ENCODE peak calls at places on chromosomes 1 and 21, in eight cellular contexts. One of them, this sample, is unnamed.

GRCh38 chr1:218666263-218666662 is 321.1 kb downstream of the TGFB2 start:
- DNase-seq in colonic mucosa: no peak
- DNase-seq in body of pancreas: no peak
- DNase-seq in fibroblast of lung: no peak
- DNase-seq in GM12878: no peak
- DNase-seq in psoas muscle: no peak
- DNase-seq in lower lobe of right lung: no peak
- DNase-seq in OCI-LY7: no peak
- DNase-seq in this sample: no peak

GRCh38 chr1:44714944-44715571 is 15.9 kb downstream of the RNU5D-1 start:
- DNase-seq in colonic mucosa: peak; percentile 73
- DNase-seq in body of pancreas: peak; percentile 77
- DNase-seq in fibroblast of lung: peak; percentile 80
- DNase-seq in GM12878: peak; percentile 71
- DNase-seq in psoas muscle: peak; percentile 43
- DNase-seq in lower lobe of right lung: peak; percentile 57
- DNase-seq in OCI-LY7: peak; percentile 92
- DNase-seq in this sample: peak; percentile 74

GRCh38 chr1:67347688-67348472 is 40.2 kb downstream of the IL12RB2 start:
- DNase-seq in colonic mucosa: peak; percentile 38
- DNase-seq in body of pancreas: peak; percentile 39
- DNase-seq in fibroblast of lung: peak; percentile 67
- DNase-seq in GM12878: no peak
- DNase-seq in psoas muscle: peak; percentile 27
- DNase-seq in lower lobe of right lung: no peak
- DNase-seq in OCI-LY7: peak; percentile 55
- DNase-seq in this sample: peak; percentile 64

GRCh38 chr1:1144122-1144842 is 28.4 kb upstream of the C1orf159 start:
- DNase-seq in colonic mucosa: peak; percentile 87
- DNase-seq in body of pancreas: no peak
- DNase-seq in fibroblast of lung: no peak
- DNase-seq in GM12878: no peak
- DNase-seq in psoas muscle: no peak
- DNase-seq in lower lobe of right lung: peak; percentile 72
- DNase-seq in OCI-LY7: peak; percentile 85
- DNase-seq in this sample: no peak

GRCh38 chr1:220271706-220272046 is 577 bp downstream of the RAB3GAP2 start:
- DNase-seq in colonic mucosa: peak; percentile 23
- DNase-seq in body of pancreas: peak; percentile 15
- DNase-seq in fibroblast of lung: no peak
- DNase-seq in GM12878: no peak
- DNase-seq in psoas muscle: no peak
- DNase-seq in lower lobe of right lung: no peak
- DNase-seq in OCI-LY7: no peak
- DNase-seq in this sample: peak; percentile 25

GRCh38 chr1:241411776-241412338 is 54.9 kb upstream of the RGS7 start:
- DNase-seq in colonic mucosa: no peak
- DNase-seq in body of pancreas: no peak
- DNase-seq in fibroblast of lung: no peak
- DNase-seq in GM12878: no peak
- DNase-seq in psoas muscle: no peak
- DNase-seq in lower lobe of right lung: no peak
- DNase-seq in OCI-LY7: no peak
- DNase-seq in this sample: no peak

GRCh38 chr1:247390996-247391395 is 25.0 kb upstream of the NLRP3 start:
- DNase-seq in colonic mucosa: no peak
- DNase-seq in body of pancreas: no peak
- DNase-seq in fibroblast of lung: no peak
- DNase-seq in GM12878: no peak
- DNase-seq in psoas muscle: no peak
- DNase-seq in lower lobe of right lung: no peak
- DNase-seq in OCI-LY7: no peak
- DNase-seq in this sample: no peak

GRCh38 chr21:36615274-36615964 is 83.5 kb upstream of the SIM2 start:
- DNase-seq in colonic mucosa: no peak
- DNase-seq in body of pancreas: no peak
- DNase-seq in fibroblast of lung: no peak
- DNase-seq in GM12878: no peak
- DNase-seq in psoas muscle: no peak
- DNase-seq in lower lobe of right lung: no peak
- DNase-seq in OCI-LY7: peak; percentile 13
- DNase-seq in this sample: no peak

GRCh38 chr1:10267319-10267718 is 56.9 kb downstream of the KIF1B start:
- DNase-seq in colonic mucosa: no peak
- DNase-seq in body of pancreas: no peak
- DNase-seq in fibroblast of lung: peak; percentile 23
- DNase-seq in GM12878: no peak
- DNase-seq in psoas muscle: no peak
- DNase-seq in lower lobe of right lung: no peak
- DNase-seq in OCI-LY7: no peak
- DNase-seq in this sample: peak; percentile 27

GRCh38 chr1:43137445-43138052 is 34.5 kb downstream of the EBNA1BP2 start:
- DNase-seq in colonic mucosa: no peak
- DNase-seq in body of pancreas: no peak
- DNase-seq in fibroblast of lung: no peak
- DNase-seq in GM12878: no peak
- DNase-seq in psoas muscle: no peak
- DNase-seq in lower lobe of right lung: no peak
- DNase-seq in OCI-LY7: no peak
- DNase-seq in this sample: peak; percentile 39

GRCh38 chr21:40605094-40605493 is 241.9 kb downstream of the DSCAM start:
- DNase-seq in colonic mucosa: no peak
- DNase-seq in body of pancreas: no peak
- DNase-seq in fibroblast of lung: no peak
- DNase-seq in GM12878: no peak
- DNase-seq in psoas muscle: no peak
- DNase-seq in lower lobe of right lung: no peak
- DNase-seq in OCI-LY7: no peak
- DNase-seq in this sample: no peak

GRCh38 chr1:163875214-163875926 is 553.6 kb downstream of the NUF2 start:
- DNase-seq in colonic mucosa: peak; percentile 35
- DNase-seq in body of pancreas: peak; percentile 19
- DNase-seq in fibroblast of lung: peak; percentile 69
- DNase-seq in GM12878: no peak
- DNase-seq in psoas muscle: peak; percentile 32
- DNase-seq in lower lobe of right lung: no peak
- DNase-seq in OCI-LY7: no peak
- DNase-seq in this sample: no peak

GRCh38 chr1:27940870-27941269 is 6.1 kb downstream of the SMPDL3B start:
- DNase-seq in colonic mucosa: no peak
- DNase-seq in body of pancreas: no peak
- DNase-seq in fibroblast of lung: no peak
- DNase-seq in GM12878: no peak
- DNase-seq in psoas muscle: no peak
- DNase-seq in lower lobe of right lung: no peak
- DNase-seq in OCI-LY7: no peak
- DNase-seq in this sample: no peak

GRCh38 chr1:6869002-6869380 is 83.7 kb downstream of the CAMTA1 start:
- DNase-seq in colonic mucosa: no peak
- DNase-seq in body of pancreas: no peak
- DNase-seq in fibroblast of lung: no peak
- DNase-seq in GM12878: no peak
- DNase-seq in psoas muscle: no peak
- DNase-seq in lower lobe of right lung: no peak
- DNase-seq in OCI-LY7: no peak
- DNase-seq in this sample: no peak

GRCh38 chr1:6868371-6869001 is 83.2 kb downstream of the CAMTA1 start:
- DNase-seq in colonic mucosa: no peak
- DNase-seq in body of pancreas: no peak
- DNase-seq in fibroblast of lung: peak; percentile 23
- DNase-seq in GM12878: no peak
- DNase-seq in psoas muscle: no peak
- DNase-seq in lower lobe of right lung: no peak
- DNase-seq in OCI-LY7: no peak
- DNase-seq in this sample: no peak

GRCh38 chr1:6871300-6871972 is 86.2 kb downstream of the CAMTA1 start:
- DNase-seq in colonic mucosa: no peak
- DNase-seq in body of pancreas: no peak
- DNase-seq in fibroblast of lung: no peak
- DNase-seq in GM12878: no peak
- DNase-seq in psoas muscle: no peak
- DNase-seq in lower lobe of right lung: no peak
- DNase-seq in OCI-LY7: no peak
- DNase-seq in this sample: no peak

GRCh38 chr1:6870086-6870485 is 84.8 kb downstream of the CAMTA1 start:
- DNase-seq in colonic mucosa: no peak
- DNase-seq in body of pancreas: no peak
- DNase-seq in fibroblast of lung: peak; percentile 33
- DNase-seq in GM12878: no peak
- DNase-seq in psoas muscle: no peak
- DNase-seq in lower lobe of right lung: no peak
- DNase-seq in OCI-LY7: no peak
- DNase-seq in this sample: no peak

GRCh38 chr1:6870571-6870970 is 85.3 kb downstream of the CAMTA1 start:
- DNase-seq in colonic mucosa: no peak
- DNase-seq in body of pancreas: no peak
- DNase-seq in fibroblast of lung: peak; percentile 42
- DNase-seq in GM12878: no peak
- DNase-seq in psoas muscle: no peak
- DNase-seq in lower lobe of right lung: no peak
- DNase-seq in OCI-LY7: no peak
- DNase-seq in this sample: no peak
- H3K27ac ChIP-seq in colonic mucosa: no peak overlapping the region
- H3K27ac ChIP-seq in body of pancreas: no peak overlapping the region
- H3K27ac ChIP-seq in fibroblast of lung: peak overlapping the region; percentile 26
- H3K27ac ChIP-seq in GM12878: no peak overlapping the region
- H3K27ac ChIP-seq in psoas muscle: no peak overlapping the region
- H3K27ac ChIP-seq in lower lobe of right lung: no peak overlapping the region
- H3K27ac ChIP-seq in OCI-LY7: no peak overlapping the region
- H3K27ac ChIP-seq in this sample: no peak overlapping the region

GRCh38 chr1:180187626-180188025 is 33.0 kb downstream of the QSOX1 start:
- DNase-seq in colonic mucosa: no peak
- DNase-seq in body of pancreas: no peak
- DNase-seq in fibroblast of lung: no peak
- DNase-seq in GM12878: no peak
- DNase-seq in psoas muscle: no peak
- DNase-seq in lower lobe of right lung: no peak
- DNase-seq in OCI-LY7: no peak
- DNase-seq in this sample: no peak
- TF ChIP-seq CTCF in colonic mucosa: no peak
- TF ChIP-seq CTCF in body of pancreas: no peak
- TF ChIP-seq CTCF in fibroblast of lung: no peak
- TF ChIP-seq CTCF in GM12878: no peak
- TF ChIP-seq CTCF in psoas muscle: no peak
- TF ChIP-seq CTCF in lower lobe of right lung: no peak
- TF ChIP-seq CTCF in OCI-LY7: no peak
- TF ChIP-seq CTCF in this sample: no peak

GRCh38 chr1:22711071-22711470 is 432 bp downstream of the EPHB2 start:
- DNase-seq in colonic mucosa: no peak
- DNase-seq in body of pancreas: no peak
- DNase-seq in fibroblast of lung: no peak
- DNase-seq in GM12878: no peak
- DNase-seq in psoas muscle: no peak
- DNase-seq in lower lobe of right lung: no peak
- DNase-seq in OCI-LY7: no peak
- DNase-seq in this sample: peak; percentile 42

GRCh38 chr1:22709227-22709626 is 1.4 kb upstream of the EPHB2 start:
- DNase-seq in colonic mucosa: no peak
- DNase-seq in body of pancreas: no peak
- DNase-seq in fibroblast of lung: no peak
- DNase-seq in GM12878: no peak
- DNase-seq in psoas muscle: no peak
- DNase-seq in lower lobe of right lung: no peak
- DNase-seq in OCI-LY7: no peak
- DNase-seq in this sample: no peak

GRCh38 chr1:22709891-22710687 is 550 bp upstream of the EPHB2 start:
- DNase-seq in colonic mucosa: peak; percentile 79
- DNase-seq in body of pancreas: peak; percentile 49
- DNase-seq in fibroblast of lung: peak; percentile 71
- DNase-seq in GM12878: no peak
- DNase-seq in psoas muscle: peak; percentile 74
- DNase-seq in lower lobe of right lung: peak; percentile 67
- DNase-seq in OCI-LY7: peak; percentile 60
- DNase-seq in this sample: peak; percentile 73

GRCh38 chr1:22711591-22712501 is 1.2 kb downstream of the EPHB2 start:
- DNase-seq in colonic mucosa: peak; percentile 67
- DNase-seq in body of pancreas: peak; percentile 17
- DNase-seq in fibroblast of lung: peak; percentile 41
- DNase-seq in GM12878: no peak
- DNase-seq in psoas muscle: no peak
- DNase-seq in lower lobe of right lung: no peak
- DNase-seq in OCI-LY7: no peak
- DNase-seq in this sample: peak; percentile 35

DNA sequence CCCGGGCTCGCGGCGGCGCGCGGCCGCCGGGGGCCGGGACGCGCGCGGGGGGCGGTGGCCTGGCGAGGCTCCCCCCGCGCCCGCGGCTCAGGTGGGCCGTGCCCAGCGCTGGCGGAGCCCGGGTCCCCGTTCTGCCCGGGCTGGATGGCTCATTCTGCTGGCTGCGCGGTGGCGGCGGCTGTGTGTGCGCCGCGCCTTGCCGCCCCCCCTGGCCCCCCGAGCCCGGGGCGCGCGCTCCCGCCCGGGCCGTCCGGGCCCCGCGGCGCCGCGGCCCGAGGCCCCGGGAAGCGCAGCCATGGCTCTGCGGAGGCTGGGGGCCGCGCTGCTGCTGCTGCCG is at the start of gene EPHB2:
- DNase-seq in colonic mucosa: peak; percentile 63
- DNase-seq in body of pancreas: peak; percentile 51
- DNase-seq in fibroblast of lung: peak; percentile 28
- DNase-seq in GM12878: no peak
- DNase-seq in psoas muscle: peak; percentile 70
- DNase-seq in lower lobe of right lung: no peak
- DNase-seq in OCI-LY7: peak; percentile 62
- DNase-seq in this sample: peak; percentile 74
- H3K4me3 ChIP-seq in colonic mucosa: peak within 1 kb of the TSS; percentile 65
- H3K4me3 ChIP-seq in body of pancreas: peak within 1 kb of the TSS; percentile 18
- H3K4me3 ChIP-seq in fibroblast of lung: peak within 1 kb of the TSS; percentile 63
- H3K4me3 ChIP-seq in GM12878: peak within 1 kb of the TSS; percentile 32
- H3K4me3 ChIP-seq in psoas muscle: peak within 1 kb of the TSS; percentile 57
- H3K4me3 ChIP-seq in lower lobe of right lung: peak within 1 kb of the TSS; percentile 56
- H3K4me3 ChIP-seq in OCI-LY7: peak within 1 kb of the TSS; percentile 60
- H3K4me3 ChIP-seq in this sample: peak within 1 kb of the TSS; percentile 82

GRCh38 chr1:227809026-227809425 is 6.4 kb upstream of the PRSS38 start:
- DNase-seq in colonic mucosa: no peak
- DNase-seq in body of pancreas: no peak
- DNase-seq in fibroblast of lung: no peak
- DNase-seq in GM12878: no peak
- DNase-seq in psoas muscle: no peak
- DNase-seq in lower lobe of right lung: no peak
- DNase-seq in OCI-LY7: no peak
- DNase-seq in this sample: no peak
- H3K27ac ChIP-seq in colonic mucosa: no peak overlapping the region
- H3K27ac ChIP-seq in body of pancreas: no peak overlapping the region
- H3K27ac ChIP-seq in fibroblast of lung: no peak overlapping the region
- H3K27ac ChIP-seq in GM12878: no peak overlapping the region
- H3K27ac ChIP-seq in psoas muscle: no peak overlapping the region
- H3K27ac ChIP-seq in lower lobe of right lung: no peak overlapping the region
- H3K27ac ChIP-seq in OCI-LY7: no peak overlapping the region
- H3K27ac ChIP-seq in this sample: no peak overlapping the region